ENCODE peak calls at places on chromosome 6, in four cellular contexts. K, Y, O and W are unnamed samples.

GRCh38 chr6:20350215-20350614 is 51.5 kb upstream of the E2F3 start:
- DNase-seq in O (no peak), Y (no peak), K (no peak), W (no peak)

GRCh38 chr6:15996030-15996429 is 132.9 kb upstream of the MYLIP start:
- DNase-seq in Y (no peak), O (no peak), K (no peak), W (no peak)

GRCh38 chr6:25601797-25602679 is 50.0 kb upstream of the SCGN start:
- DNase-seq in O (peak; percentile 54), Y (peak; percentile 32), K (no peak), W (no peak)

GRCh38 chr6:149425754-149426153 is 25.7 kb downstream of the SUMO4 start:
- DNase-seq in K (no peak), O (no peak), Y (no peak), W (no peak)

GRCh38 chr6:139402935-139403386 is 28.5 kb upstream of the CITED2 start:
- DNase-seq in O (peak; percentile 88), K (no peak), Y (no peak), W (no peak)

GRCh38 chr6:24401458-24401857 is 1.3 kb upstream of the MRS2 start:
- DNase-seq in K (no peak), O (no peak), Y (no peak), W (no peak)

GRCh38 chr6:124964084-124964763 is 2.0 kb downstream of the RNF217 start:
- DNase-seq in O (peak; percentile 58), K (no peak), Y (no peak), W (no peak)

GRCh38 chr6:33315753-33316602 is 1.6 kb downstream of the ZBTB22 start:
- DNase-seq in O (no peak), Y (no peak), K (no peak), W (no peak)

GRCh38 chr6:36340671-36341454 is 4.2 kb upstream of the BNIP5 start:
- DNase-seq in Y (no peak), K (peak; percentile 86), O (peak; percentile 36), W (peak; percentile 34)

GRCh38 chr6:42021847-42022754 is 28.2 kb upstream of the TAF8 start:
- DNase-seq in O (no peak), K (no peak), Y (no peak), W (no peak)

GRCh38 chr6:19812512-19813119 is 24.6 kb upstream of the ID4 start:
- DNase-seq in O (no peak), Y (no peak), K (no peak), W (no peak)

GRCh38 chr6:130385059-130385695 is 19.4 kb downstream of the TMEM200A start:
- DNase-seq in O (peak; percentile 27), Y (no peak), K (no peak), W (no peak)

GRCh38 chr6:150238857-150239407 is 96.1 kb downstream of the PPP1R14C start:
- DNase-seq in O (no peak), Y (no peak), K (no peak), W (no peak)

GRCh38 chr6:131613296-131613925 is 14.6 kb downstream of the MED23 start:
- DNase-seq in O (no peak), K (no peak), Y (no peak), W (no peak)

GRCh38 chr6:155171747-155172191 is 92.0 kb upstream of the CLDN20 start:
- DNase-seq in O (no peak), Y (no peak), K (no peak), W (no peak)

GRCh38 chr6:7615611-7616383 is 25.8 kb downstream of the SNRNP48 start:
- DNase-seq in Y (peak; percentile 11), K (no peak), O (peak; percentile 44), W (no peak)

GRCh38 chr6:42451595-42452170 is at the start of gene TRERF1:
- DNase-seq in Y (peak; percentile 85), K (peak; percentile 56), O (peak; percentile 59), W (no peak)

GRCh38 chr6:111995409-111995808 is 58.5 kb upstream of the CCN6 start:
- DNase-seq in Y (no peak), K (no peak), O (peak; percentile 28), W (no peak)

GRCh38 chr6:105077592-105078463 is 102.0 kb downstream of the POPDC3 start:
- DNase-seq in Y (peak; percentile 10), O (peak; percentile 23), K (no peak), W (no peak)

GRCh38 chr6:28496099-28496779 is 19.4 kb downstream of the GPX6 start:
- DNase-seq in Y (no peak), K (no peak), O (no peak), W (no peak)

GRCh38 chr6:45052325-45052724 is 275.8 kb upstream of the RUNX2 start:
- DNase-seq in K (no peak), Y (no peak), O (no peak), W (no peak)

GRCh38 chr6:162999575-163000285 is 272.0 kb downstream of the PACRG start:
- DNase-seq in K (no peak), Y (no peak), O (peak; percentile 39), W (no peak)

GRCh38 chr6:50713226-50713625 is at the start of gene TFAP2D:
- DNase-seq in Y (no peak), O (no peak), K (no peak), W (no peak)

GRCh38 chr6:44223471-44224153 is at the start of gene SLC29A1:
- DNase-seq in O (no peak), K (peak; percentile 88), Y (peak; percentile 50), W (no peak)

GRCh38 chr6:5967594-5967993 is 39.1 kb downstream of the NRN1 start:
- DNase-seq in K (no peak), Y (no peak), O (no peak), W (no peak)

GRCh38 chr6:163652328-163652727 is 237.8 kb downstream of the QKI start:
- DNase-seq in O (no peak), K (no peak), Y (no peak), W (no peak)

GRCh38 chr6:41732601-41733348 is 2.6 kb downstream of the TFEB start:
- DNase-seq in O (no peak), K (peak; percentile 42), Y (no peak), W (peak; percentile 62)

GRCh38 chr6:110039996-110040383 is 61.9 kb downstream of the GPR6 start:
- DNase-seq in K (no peak), O (no peak), Y (peak; percentile 63), W (no peak)

GRCh38 chr6:17393335-17394191 is at the start of gene CAP2:
- DNase-seq in K (peak; percentile 64), O (no peak), Y (peak; percentile 1), W (no peak)

GRCh38 chr6:144330017-144330416 is 44.9 kb downstream of the UTRN start:
- DNase-seq in O (no peak), K (no peak), Y (no peak), W (no peak)

GRCh38 chr6:45156075-45156474 is 172.1 kb upstream of the RUNX2 start:
- DNase-seq in K (no peak), O (no peak), Y (no peak), W (peak; percentile 76)